ENCODE peak calls at places on chromosomes 1 and 21, in nine cellular contexts. V is mucosa of descending colon; X is CD8-positive, alpha-beta memory T cell; B is SW480; I is CD4-positive, alpha-beta T cell; F is COR-L47; D is activated T-cell treated with anti-CD3 and anti-CD28 coated beads, Interleukin-2, amount 50 U/mL, for 72 hours; E is stimulated activated CD8-positive, alpha-beta memory T cell treated with anti-CD3 and anti-CD28 coated beads, Interleukin-2, amount 100 ng/mL, for 1 hour; Z is activated CD4-positive, CD25-positive, alpha-beta regulatory T cell. H is an unnamed sample.

GRCh38 chr21:35720065-35720810 is 340.1 kb downstream of the SETD4 start:
- DNase-seq in V (no peak), X (no peak), B (no peak), I (no peak), F (no peak), D (no peak), E (no peak), Z (no peak), H (no peak)

GRCh38 chr1:226609836-226610455 is 61.4 kb downstream of the STUM start:
- DNase-seq in V (no peak), X (no peak), B (no peak), I (no peak), F (no peak), D (no peak), E (no peak), Z (no peak), H (no peak)

GRCh38 chr1:54169068-54169467 is 16.3 kb upstream of the CDCP2 start:
- DNase-seq in V (no peak), X (no peak), B (no peak), I (no peak), F (no peak), D (no peak), E (no peak), Z (no peak), H (no peak)

GRCh38 chr1:6634278-6635052 is 9.8 kb downstream of the THAP3 start:
- DNase-seq in V (peak; percentile 69), X (peak; percentile 60), B (peak; percentile 55), I (peak; percentile 32), F (no peak), D (peak; percentile 43), E (no peak), Z (peak; percentile 12), H (no peak)

GRCh38 chr1:156796340-156797097 is 20.1 kb downstream of the SH2D2A start:
- DNase-seq in V (no peak), X (no peak), B (no peak), I (no peak), F (no peak), D (no peak), E (no peak), Z (no peak), H (no peak)

GRCh38 chr1:232627171-232627570 is 2.8 kb downstream of the SIPA1L2 start:
- DNase-seq in V (no peak), X (no peak), B (no peak), I (no peak), F (no peak), D (no peak), E (no peak), Z (no peak), H (no peak)

GRCh38 chr21:28419110-28419509 is 573.6 kb downstream of the LTN1 start:
- DNase-seq in V (no peak), X (no peak), B (no peak), I (no peak), F (no peak), D (no peak), E (no peak), Z (no peak), H (no peak)

GRCh38 chr21:37220433-37220980 is 46.6 kb downstream of the VPS26C start:
- DNase-seq in V (peak; percentile 60), X (no peak), B (peak; percentile 20), I (no peak), F (peak; percentile 63), D (peak; percentile 44), E (no peak), Z (no peak), H (peak; percentile 25)

GRCh38 chr1:12047120-12047876 is 15.8 kb upstream of the TNFRSF8 start:
- DNase-seq in V (no peak), X (peak; percentile 61), B (no peak), I (no peak), F (no peak), D (peak; percentile 83), E (no peak), Z (no peak), H (peak; percentile 16)

GRCh38 chr1:161725888-161726630 is 4.7 kb downstream of the FCRLB start:
- DNase-seq in V (peak; percentile 73), X (peak; percentile 57), B (peak; percentile 49), I (peak; percentile 10), F (peak; percentile 29), D (peak; percentile 32), E (peak; percentile 3), Z (peak; percentile 5), H (no peak)

GRCh38 chr1:45979074-45979777 is 153.2 kb downstream of the PIK3R3 start:
- DNase-seq in V (no peak), X (no peak), B (peak; percentile 70), I (no peak), F (peak; percentile 73), D (no peak), E (no peak), Z (no peak), H (no peak)

GRCh38 chr21:45226540-45227326 is 61.0 kb downstream of the POFUT2 start:
- DNase-seq in V (no peak), X (peak; percentile 69), B (peak; percentile 13), I (no peak), F (no peak), D (peak; percentile 34), E (no peak), Z (no peak), H (peak; percentile 23)

GRCh38 chr1:65958561-65959350 is 166.1 kb downstream of the PDE4B start:
- DNase-seq in V (no peak), X (peak; percentile 48), B (peak; percentile 47), I (no peak), F (peak; percentile 56), D (peak; percentile 39), E (no peak), Z (no peak), H (no peak)